ENCODE peak calls at places on chromosomes 5 and 9, in eight cellular contexts. J, H, G, P, E, B, O and S are unnamed samples.

GRCh38 chr5:4628645-4629385 is 511.3 kb upstream of the ADAMTS16 start:
- DNase-seq in J (no peak), H (no peak), G (no peak), P (no peak), E (no peak), B (no peak), O (no peak), S (no peak)

GRCh38 chr5:107395632-107396350 is 274.9 kb downstream of the EFNA5 start:
- DNase-seq in J (no peak), H (no peak), G (peak), P (no peak), E (no peak), B (no peak), O (no peak), S (no peak)

GRCh38 chr5:178293400-178293799 is 60.8 kb upstream of the PHYKPL start:
- DNase-seq in J (no peak), H (no peak), G (no peak), P (no peak), E (no peak), B (peak), O (no peak), S (peak)

GRCh38 chr9:21679432-21679831 is 123.0 kb upstream of the MTAP start:
- DNase-seq in J (no peak), H (no peak), G (no peak), P (no peak), E (no peak), B (no peak), O (no peak), S (no peak)

GRCh38 chr9:78032599-78033457 is 1.2 kb upstream of the GNAQ start:
- DNase-seq in J (no peak), H (peak), G (no peak), P (peak), E (no peak), B (peak), O (no peak), S (no peak)

GRCh38 chr9:109012009-109012875 is 1.1 kb downstream of the CTNNAL1 start:
- DNase-seq in J (peak), H (peak), G (peak), P (peak), E (peak), B (peak), O (peak), S (peak)

GRCh38 chr5:52269395-52269794 is 518.3 kb upstream of the ITGA1 start:
- DNase-seq in J (no peak), H (no peak), G (no peak), P (no peak), E (no peak), B (no peak), O (peak), S (no peak)

GRCh38 chr5:109743770-109744212 is 54.1 kb downstream of the MAN2A1 start:
- DNase-seq in J (peak), H (no peak), G (no peak), P (no peak), E (no peak), B (peak), O (peak), S (no peak)

GRCh38 chr9:127877566-127877998 is at the start of gene AK1:
- DNase-seq in J (peak), H (peak), G (no peak), P (peak), E (peak), B (peak), O (peak), S (no peak)

GRCh38 chr9:136516191-136516654 is 29.6 kb downstream of the NOTCH1 start:
- DNase-seq in J (no peak), H (no peak), G (no peak), P (no peak), E (no peak), B (no peak), O (no peak), S (no peak)

GRCh38 chr5:60844429-60844890 is 391 bp upstream of the ELOVL7 start:
- DNase-seq in J (peak), H (no peak), G (peak), P (no peak), E (no peak), B (no peak), O (peak), S (no peak)

GRCh38 chr5:181133610-181134231 is 2.8 kb upstream of the OR2V1 start:
- DNase-seq in J (peak), H (peak), G (peak), P (peak), E (peak), B (no peak), O (no peak), S (no peak)

GRCh38 chr9:93286252-93287188 is 102.6 kb downstream of the WNK2 start:
- DNase-seq in J (no peak), H (no peak), G (no peak), P (no peak), E (no peak), B (no peak), O (no peak), S (no peak)

GRCh38 chr9:121860744-121861143 is 209.3 kb downstream of the DAB2IP start:
- DNase-seq in J (peak), H (no peak), G (no peak), P (peak), E (no peak), B (no peak), O (no peak), S (no peak)

GRCh38 chr5:37212096-37212495 is 37.1 kb downstream of the CPLANE1 start:
- DNase-seq in J (no peak), H (no peak), G (no peak), P (no peak), E (no peak), B (no peak), O (peak), S (no peak)

GRCh38 chr5:53386341-53386740 is 94.1 kb upstream of the FST start:
- DNase-seq in J (no peak), H (no peak), G (no peak), P (no peak), E (no peak), B (no peak), O (no peak), S (no peak)

GRCh38 chr9:86516564-86516963 is 162.4 kb upstream of the TUT7 start:
- DNase-seq in J (no peak), H (no peak), G (no peak), P (no peak), E (no peak), B (no peak), O (no peak), S (no peak)

GRCh38 chr9:127844821-127845359 is 9.6 kb downstream of the ENG start:
- DNase-seq in J (no peak), H (no peak), G (no peak), P (peak), E (no peak), B (peak), O (peak), S (no peak)

GRCh38 chr9:122164286-122164685 is 4.6 kb downstream of the MORN5 start:
- DNase-seq in J (no peak), H (peak), G (no peak), P (peak), E (no peak), B (no peak), O (no peak), S (no peak)

GRCh38 chr9:272251-273213 is 57.9 kb downstream of the DOCK8 start:
- DNase-seq in J (no peak), H (peak), G (peak), P (peak), E (peak), B (no peak), O (no peak), S (peak)

GRCh38 chr9:108186996-108187395 is 668.8 kb downstream of the ACTL7B start:
- DNase-seq in J (peak), H (peak), G (no peak), P (no peak), E (no peak), B (no peak), O (no peak), S (no peak)

GRCh38 chr5:89313804-89314588 is 431.0 kb upstream of the MEF2C start:
- DNase-seq in J (peak), H (peak), G (peak), P (no peak), E (no peak), B (no peak), O (no peak), S (no peak)

GRCh38 chr9:98341157-98342102 is 86.0 kb upstream of the TBC1D2 start:
- DNase-seq in J (no peak), H (no peak), G (no peak), P (no peak), E (no peak), B (no peak), O (no peak), S (no peak)

GRCh38 chr9:117290809-117291208 is 124.0 kb downstream of the ASTN2 start:
- DNase-seq in J (peak), H (no peak), G (no peak), P (no peak), E (no peak), B (no peak), O (no peak), S (no peak)

GRCh38 chr5:68661237-68661636 is 432.6 kb upstream of the SLC30A5 start:
- DNase-seq in J (peak), H (peak), G (peak), P (no peak), E (no peak), B (peak), O (peak), S (no peak)

GRCh38 chr9:35162605-35163315 is 951 bp downstream of the UNC13B start:
- DNase-seq in J (no peak), H (no peak), G (no peak), P (no peak), E (no peak), B (no peak), O (peak), S (no peak)

GRCh38 chr5:116507051-116507537 is 67.5 kb downstream of the SEMA6A start:
- DNase-seq in J (peak), H (no peak), G (no peak), P (no peak), E (no peak), B (peak), O (no peak), S (no peak)

GRCh38 chr5:56175465-56175864 is 57.7 kb downstream of the ANKRD55 start:
- DNase-seq in J (peak), H (no peak), G (no peak), P (peak), E (no peak), B (peak), O (peak), S (peak)

GRCh38 chr5:91189480-91190332 is 193.4 kb downstream of the ARRDC3 start:
- DNase-seq in J (peak), H (peak), G (peak), P (peak), E (no peak), B (peak), O (no peak), S (no peak)

GRCh38 chr9:68507098-68507795 is 33.4 kb downstream of the TMEM252 start:
- DNase-seq in J (peak), H (no peak), G (peak), P (peak), E (no peak), B (no peak), O (peak), S (no peak)

DNA sequence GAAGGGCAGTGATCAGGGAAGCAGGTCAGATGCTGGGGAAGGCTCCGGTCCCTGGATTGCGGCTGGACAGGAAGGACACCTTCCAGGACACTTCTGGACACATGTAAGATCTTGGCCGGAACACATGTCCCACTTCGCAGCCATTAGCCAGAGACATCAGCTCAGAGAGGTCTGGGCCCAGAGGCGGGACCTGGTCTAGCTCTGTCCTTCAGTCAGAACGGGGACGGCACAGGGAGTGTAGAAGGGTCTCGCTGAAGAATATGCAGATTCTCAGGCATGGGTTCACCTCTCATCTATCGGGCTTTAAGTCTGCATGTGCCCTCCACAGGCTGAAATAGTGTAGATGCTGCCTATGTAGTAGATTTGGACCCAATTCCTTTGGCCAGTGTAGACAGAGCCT is 73.3 kb downstream of the NTNG2 start:
- DNase-seq in J (no peak), H (no peak), G (no peak), P (no peak), E (no peak), B (peak), O (no peak), S (no peak)
- TF ChIP-seq CTCF in J (no peak), H (no peak), G (no peak), P (no peak), E (no peak), B (no peak), O (no peak), S (no peak)

DNA sequence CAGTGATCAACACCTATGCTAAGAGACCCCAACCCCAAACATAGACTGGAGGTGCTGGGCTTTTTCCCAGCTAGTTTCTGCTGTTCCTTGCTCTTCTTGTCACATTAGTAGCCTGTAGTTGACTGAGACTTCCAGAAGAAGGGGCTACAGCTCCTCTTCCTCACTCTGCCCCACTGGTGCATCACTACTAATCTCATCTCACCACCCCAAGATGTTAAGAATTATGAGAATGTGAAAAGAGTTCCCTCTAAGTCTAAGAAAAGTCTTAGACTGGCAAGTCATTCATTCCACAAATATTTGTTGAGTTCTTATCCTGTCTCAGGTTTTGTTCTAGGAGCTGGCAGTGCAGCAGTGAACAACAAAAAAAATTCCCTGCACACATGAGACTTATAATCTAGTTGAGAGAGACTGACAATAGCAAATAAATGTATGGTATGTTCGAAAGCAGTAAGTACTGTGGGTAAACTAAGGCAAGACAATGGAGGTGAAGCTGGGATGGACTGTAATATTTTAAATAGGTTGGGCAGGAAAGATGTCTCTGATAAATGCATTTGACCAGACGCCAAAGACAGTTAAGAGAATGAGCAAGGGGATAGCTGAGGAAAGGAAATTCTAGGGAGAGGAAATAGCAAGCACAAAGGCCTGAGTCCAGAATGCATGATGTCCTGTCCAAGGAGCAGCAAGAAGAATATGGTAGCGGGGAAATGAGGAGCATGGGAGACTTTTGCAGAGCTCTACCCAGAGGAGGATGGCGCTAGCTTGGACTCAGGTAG is 92.3 kb downstream of the PTCD2 start:
- DNase-seq in J (peak), H (no peak), G (no peak), P (no peak), E (no peak), B (no peak), O (no peak), S (no peak)
- TF ChIP-seq CTCF in J (peak), H (no peak), G (peak), P (no peak), E (no peak), B (no peak), O (no peak), S (no peak)

GRCh38 chr5:94613583-94613982 is 4.8 kb downstream of the KIAA0825 start:
- DNase-seq in J (peak), H (no peak), G (peak), P (no peak), E (no peak), B (no peak), O (peak), S (no peak)
- TF ChIP-seq CTCF in J (peak), H (no peak), G (peak), P (no peak), E (no peak), B (peak), O (peak), S (no peak)

GRCh38 chr5:86880344-86880743 is 262.6 kb downstream of the COX7C start:
- DNase-seq in J (no peak), H (no peak), G (peak), P (no peak), E (no peak), B (no peak), O (no peak), S (no peak)

GRCh38 chr5:86878250-86878649 is 260.5 kb downstream of the COX7C start:
- DNase-seq in J (no peak), H (no peak), G (no peak), P (no peak), E (no peak), B (no peak), O (no peak), S (no peak)

GRCh38 chr5:86879086-86879485 is 261.3 kb downstream of the COX7C start:
- DNase-seq in J (no peak), H (no peak), G (no peak), P (no peak), E (no peak), B (no peak), O (no peak), S (no peak)

GRCh38 chr5:86881493-86882090 is 263.9 kb downstream of the COX7C start:
- DNase-seq in J (no peak), H (no peak), G (no peak), P (no peak), E (no peak), B (no peak), O (no peak), S (no peak)

DNA sequence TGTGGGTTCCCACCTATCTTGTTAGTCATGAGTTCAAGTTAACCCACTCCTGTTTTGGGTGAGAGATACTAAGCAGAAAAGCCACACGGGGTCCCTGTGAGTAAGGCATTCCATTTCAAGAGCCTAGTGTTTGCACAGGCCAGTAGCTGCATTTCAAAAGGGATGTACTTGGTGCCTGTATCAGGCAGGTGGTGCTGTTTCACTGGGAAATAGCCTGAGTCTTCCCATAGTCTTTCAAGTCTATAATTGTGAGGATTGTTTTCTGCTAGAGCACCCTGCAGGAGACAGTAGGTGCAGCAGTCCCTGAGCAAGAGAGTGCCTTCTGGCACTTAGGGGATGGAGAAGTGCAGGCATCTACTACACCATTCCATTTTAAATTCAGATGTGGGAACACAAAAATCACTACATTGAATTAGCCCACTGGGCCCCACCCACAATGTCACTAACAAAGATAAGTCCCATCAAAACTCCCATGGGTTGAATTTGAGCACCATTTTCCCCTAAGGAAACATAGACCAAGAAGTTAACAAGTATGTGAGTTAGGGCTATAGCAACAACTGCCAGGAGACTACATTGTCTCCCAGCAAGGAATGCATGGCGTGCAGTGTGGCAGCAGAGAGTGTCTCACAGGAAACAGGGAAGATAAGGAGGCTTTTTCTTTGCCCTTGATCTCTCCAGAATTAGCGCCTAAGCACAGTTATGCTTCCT is 263.2 kb downstream of the COX7C start:
- DNase-seq in J (peak), H (peak), G (peak), P (peak), E (peak), B (peak), O (peak), S (no peak)
- TF ChIP-seq CTCF in J (peak), H (peak), G (peak), P (peak), E (peak), B (peak), O (peak), S (peak)

GRCh38 chr9:87667164-87667738 is 58.7 kb upstream of the CTSL start:
- DNase-seq in J (no peak), H (no peak), G (peak), P (no peak), E (no peak), B (peak), O (peak), S (no peak)
- TF ChIP-seq CTCF in J (no peak), H (peak), G (peak), P (no peak), E (no peak), B (peak), O (peak), S (peak)

GRCh38 chr9:88651682-88652633 is 117.0 kb downstream of the NXNL2 start:
- DNase-seq in J (peak), H (peak), G (no peak), P (peak), E (peak), B (no peak), O (no peak), S (no peak)
- TF ChIP-seq CTCF in J (peak), H (no peak), G (no peak), P (peak), E (no peak), B (no peak), O (no peak), S (no peak)

DNA sequence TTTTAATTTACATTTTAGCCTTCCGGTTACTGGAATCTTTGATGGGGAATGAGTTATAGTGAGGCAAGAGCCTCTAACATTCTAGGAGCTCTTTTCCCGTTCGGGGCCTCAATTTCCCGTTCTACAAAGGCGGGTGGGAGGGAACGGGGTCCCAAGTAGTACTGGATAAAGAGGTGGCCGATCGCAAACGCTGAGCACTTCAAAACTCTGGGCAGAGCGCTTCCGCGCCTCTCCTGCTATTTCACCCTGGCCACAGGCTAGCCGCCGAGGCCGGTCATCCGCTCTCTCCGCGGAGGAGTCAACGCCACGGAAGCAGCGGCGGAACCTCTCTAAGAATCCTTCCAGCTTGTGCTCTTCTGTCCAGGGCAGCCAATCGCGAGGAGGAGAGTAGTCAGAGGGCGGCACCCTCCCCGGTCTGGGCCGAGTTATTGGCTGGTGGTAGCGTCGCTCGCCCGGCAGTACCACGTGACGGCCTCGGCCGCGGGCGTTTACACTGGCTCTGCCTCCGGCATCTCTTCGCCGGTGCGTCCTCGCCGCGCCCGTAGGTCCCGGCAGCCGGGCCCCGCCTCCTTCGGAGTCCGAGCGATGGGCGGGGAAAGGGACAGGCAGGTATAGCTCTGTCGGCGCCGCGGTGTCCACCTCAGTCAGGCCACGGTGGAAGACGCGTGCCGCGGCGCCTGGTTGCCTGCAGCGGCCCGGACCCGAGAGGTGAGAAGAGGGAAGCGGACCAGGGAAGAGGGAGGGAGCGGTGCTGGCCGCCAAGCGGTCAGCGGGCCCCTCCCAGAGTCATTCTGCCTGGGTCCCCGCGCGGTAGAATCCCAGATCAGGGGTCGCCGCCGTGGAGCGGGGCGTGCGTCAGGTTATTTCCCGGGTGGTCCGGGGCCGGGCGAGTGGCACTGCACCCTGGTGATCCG is at the start of gene SLC26A2:
- DNase-seq in J (peak), H (peak), G (peak), P (peak), E (peak), B (peak), O (peak), S (peak)
- TF ChIP-seq CTCF in J (no peak), H (no peak), G (no peak), P (peak), E (no peak), B (peak), O (no peak), S (no peak)